ENCODE peak calls at places on chromosome 21, in seven cellular contexts. V, M, W, O, Q, Y and H are unnamed samples.

GRCh38 chr21:35850542-35851103 is 209.7 kb downstream of the SETD4 start:
- DNase-seq in V (no peak), M (no peak), W (no peak), O (no peak), Q (no peak), Y (no peak), H (no peak)

GRCh38 chr21:28771790-28772501 is 220.7 kb downstream of the LTN1 start:
- DNase-seq in V (no peak), M (peak), W (no peak), O (no peak), Q (no peak), Y (peak), H (no peak)

GRCh38 chr21:39088831-39089380 is 94.3 kb downstream of the PSMG1 start:
- DNase-seq in V (no peak), M (peak), W (no peak), O (no peak), Q (no peak), Y (no peak), H (no peak)

GRCh38 chr21:36005018-36005417 is 55.3 kb downstream of the SETD4 start:
- DNase-seq in V (no peak), M (no peak), W (peak), O (no peak), Q (no peak), Y (no peak), H (no peak)

GRCh38 chr21:44653656-44654575 is 543 bp downstream of the KRTAP12-4 start:
- DNase-seq in V (peak), M (no peak), W (no peak), O (no peak), Q (no peak), Y (no peak), H (peak)

GRCh38 chr21:27219068-27219467 is 252.2 kb upstream of the ADAMTS5 start:
- DNase-seq in V (no peak), M (peak), W (no peak), O (no peak), Q (no peak), Y (peak), H (no peak)

GRCh38 chr21:33036430-33037162 is 10.9 kb downstream of the OLIG2 start:
- DNase-seq in V (peak), M (peak), W (no peak), O (no peak), Q (no peak), Y (peak), H (no peak)

GRCh38 chr21:15309022-15309590 is 244.3 kb upstream of the NRIP1 start:
- DNase-seq in V (no peak), M (no peak), W (no peak), O (no peak), Q (no peak), Y (no peak), H (no peak)

GRCh38 chr21:36096398-36097290 is 26.8 kb downstream of the CBR1 start:
- DNase-seq in V (no peak), M (no peak), W (no peak), O (no peak), Q (no peak), Y (no peak), H (no peak)

GRCh38 chr21:39251326-39251725 is 62.1 kb downstream of the BRWD1 start:
- DNase-seq in V (no peak), M (no peak), W (no peak), O (no peak), Q (no peak), Y (no peak), H (no peak)

GRCh38 chr21:42760977-42761751 is 107.7 kb downstream of the PDE9A start:
- DNase-seq in V (no peak), M (no peak), W (no peak), O (peak), Q (no peak), Y (no peak), H (no peak)

GRCh38 chr21:39463308-39463707 is 11.5 kb downstream of the SH3BGR start:
- DNase-seq in V (no peak), M (no peak), W (no peak), O (no peak), Q (no peak), Y (no peak), H (no peak)

GRCh38 chr21:42855143-42855936 is 24.0 kb downstream of the WDR4 start:
- DNase-seq in V (no peak), M (no peak), W (no peak), O (no peak), Q (no peak), Y (no peak), H (peak)